ENCODE peak calls at places on chromosomes 12 and 14, in four cellular contexts. S is brain microvascular endothelial cell, L is endothelial cell of umbilical vein, R is HL-60. Q is an unnamed sample. For H3K27me3, the result is how much of the 10 kb centered on the place peaks cover.

GRCh38 chr14:75518625-75519024 is 3.6 kb upstream of the BATF start:
- DNase-seq in S (no peak), L (peak), R (peak), Q (no peak)

GRCh38 chr12:29380536-29381523 is at the start of gene ERGIC2:
- DNase-seq in S (peak), L (peak), R (peak), Q (peak)

GRCh38 chr12:109718390-109718789 is 4.8 kb downstream of the FAM222A start:
- DNase-seq in S (no peak), L (no peak), R (no peak), Q (no peak)

GRCh38 chr12:78331764-78332163 is 501.1 kb downstream of the NAV3 start:
- DNase-seq in S (no peak), L (no peak), R (no peak), Q (no peak)

GRCh38 chr12:42039146-42039545 is 105.5 kb downstream of the GXYLT1 start:
- DNase-seq in S (peak), L (peak), R (no peak), Q (no peak)

GRCh38 chr12:71397433-71397954 is 42.1 kb upstream of the LGR5 start:
- DNase-seq in S (no peak), L (no peak), R (no peak), Q (peak)

GRCh38 chr14:68042591-68043210 is 223.1 kb downstream of the RAD51B start:
- DNase-seq in S (no peak), L (no peak), R (no peak), Q (no peak)

GRCh38 chr14:104596451-104596918 is 8.1 kb downstream of the TMEM179 start:
- DNase-seq in S (no peak), L (no peak), R (no peak), Q (no peak)

GRCh38 chr14:61127099-61127498 is 146.1 kb downstream of the SLC38A6 start:
- DNase-seq in S (no peak), L (no peak), R (no peak), Q (no peak)
- H3K4me3 ChIP-seq in S (no peak), L (no peak), R (no peak), Q (no peak)

GRCh38 chr12:130158775-130159100 is 3.5 kb upstream of the FZD10 start:
- DNase-seq in S (no peak), L (no peak), R (no peak), Q (no peak)
- TF ChIP-seq CTCF in S (no peak), L (no peak), R (no peak), Q (no peak)

GRCh38 chr12:53995311-53996187 is 4.4 kb upstream of the HOXC9 start:
- DNase-seq in S (no peak), L (no peak), R (peak), Q (no peak)
- H3K27me3 ChIP-seq in S (half or more), L (half or more), R (half or more), Q (under half)

DNA sequence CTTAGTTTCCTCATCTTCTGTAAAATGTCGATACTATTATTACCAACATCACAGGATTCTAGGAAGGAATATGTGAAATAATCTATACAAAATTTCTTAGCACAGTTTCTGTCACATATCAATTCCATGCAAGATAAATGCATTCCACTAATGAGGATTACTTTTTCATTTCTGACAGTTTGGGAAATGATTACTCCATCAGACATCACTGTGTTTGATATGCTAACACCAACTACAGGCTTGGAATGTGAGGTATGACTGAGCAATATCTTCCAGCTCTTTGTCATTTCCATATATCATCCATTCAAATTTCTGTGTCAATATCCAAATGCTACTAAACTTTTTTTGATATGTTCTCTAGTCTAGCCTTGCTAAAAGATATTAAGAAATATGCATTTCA is 111.2 kb upstream of the PTPRQ start:
- DNase-seq in S (no peak), L (no peak), R (no peak), Q (no peak)
- H3K4me3 ChIP-seq in S (no peak), L (no peak), R (no peak), Q (no peak)

GRCh38 chr14:73055251-73055650 is 3.1 kb upstream of the RBM25 start:
- DNase-seq in S (no peak), L (no peak), R (no peak), Q (no peak)

GRCh38 chr14:73059326-73059725 is 992 bp downstream of the RBM25 start:
- DNase-seq in S (no peak), L (peak), R (no peak), Q (no peak)

GRCh38 chr14:73057939-73058223 is 453 bp upstream of the RBM25 start:
- DNase-seq in S (no peak), L (no peak), R (no peak), Q (no peak)

GRCh38 chr14:73058923-73059311 is 583 bp downstream of the RBM25 start:
- DNase-seq in S (peak), L (peak), R (peak), Q (no peak)

GRCh38 chr14:73058224-73058922 is at the start of gene RBM25:
- DNase-seq in S (peak), L (peak), R (peak), Q (peak)
- TF ChIP-seq CTCF in S (no peak), L (no peak), R (no peak), Q (no peak)

GRCh38 chr12:121802843-121803698 is 738 bp upstream of the SETD1B start:
- DNase-seq in S (peak), L (peak), R (peak), Q (peak)

GRCh38 chr12:121800694-121801600 is 2.9 kb upstream of the SETD1B start:
- DNase-seq in S (peak), L (peak), R (peak), Q (no peak)

GRCh38 chr12:121802485-121802842 is 1.3 kb upstream of the SETD1B start:
- DNase-seq in S (no peak), L (no peak), R (no peak), Q (no peak)

GRCh38 chr12:121799842-121800693 is 3.7 kb upstream of the SETD1B start:
- DNase-seq in S (peak), L (peak), R (peak), Q (no peak)

GRCh38 chr12:121801601-121802484 is 2.0 kb upstream of the SETD1B start:
- DNase-seq in S (no peak), L (peak), R (peak), Q (no peak)
- H3K27me3 ChIP-seq in S (under half), L (under half), R (under half), Q (under half)

DNA sequence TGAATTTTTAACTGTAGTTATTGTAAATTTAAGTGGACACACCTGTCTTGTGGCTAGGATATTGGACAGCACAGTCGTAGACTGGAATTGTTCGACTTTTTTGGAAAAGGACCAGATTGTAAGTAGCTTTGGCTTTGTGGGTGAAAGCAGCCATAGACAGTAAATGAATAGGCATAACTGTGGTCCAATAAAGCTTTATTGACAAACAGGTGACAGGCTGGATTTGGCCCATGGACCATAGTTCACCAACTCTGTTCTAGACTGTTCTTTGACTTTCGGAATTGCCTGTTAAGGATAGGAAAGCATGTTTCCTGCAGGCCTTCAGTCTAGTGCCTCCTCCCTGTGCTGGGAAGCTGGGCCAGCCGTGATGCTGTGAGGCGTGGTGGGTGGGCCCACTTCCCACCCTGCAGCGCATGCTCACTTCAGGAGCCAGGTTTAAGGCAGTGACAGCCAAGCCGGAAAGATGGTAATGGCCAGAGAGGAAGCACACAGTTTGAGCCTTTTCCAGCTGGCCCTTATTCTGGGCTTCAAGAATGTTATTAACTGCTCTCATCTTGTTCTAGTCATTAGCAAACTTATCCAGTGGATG is 51.8 kb downstream of the PPP2R5C start:
- DNase-seq in S (no peak), L (peak), R (no peak), Q (no peak)
- H3K4me3 ChIP-seq in S (no peak), L (no peak), R (no peak), Q (no peak)

Q was measured in BJ.